ENCODE peak calls at places on chromosomes 6 and 20, in seven cellular contexts. C is fibroblast of mammary gland, R is HFF-Myc, P is endothelial cell, A is thoracic aorta, X is epithelial cell of esophagus, S is astrocyte. U is an unnamed sample.

GRCh38 chr20:37571033-37571432 is 43.4 kb upstream of the BLCAP start:
- DNase-seq in C (no peak), R (no peak), P (no peak), A (no peak), X (no peak), S (no peak), U (no peak)

GRCh38 chr6:100574836-100575235 is 110.1 kb upstream of the SIM1 start:
- DNase-seq in C (no peak), R (no peak), P (no peak), A (no peak), X (no peak), S (no peak), U (no peak)

GRCh38 chr6:161694995-161695394 is 421.1 kb upstream of the AGPAT4 start:
- DNase-seq in C (peak), R (peak), P (no peak), A (no peak), X (peak), S (peak), U (no peak)

GRCh38 chr6:35304299-35304698 is 6.7 kb downstream of the DEF6 start:
- DNase-seq in C (no peak), R (no peak), P (no peak), A (no peak), X (no peak), S (no peak), U (no peak)

GRCh38 chr20:5714261-5715041 is 35.8 kb upstream of the SHLD1 start:
- DNase-seq in C (no peak), R (no peak), P (peak), A (no peak), X (no peak), S (no peak), U (no peak)

GRCh38 chr20:21118782-21119181 is 7.1 kb upstream of the KIZ start:
- DNase-seq in C (no peak), R (no peak), P (no peak), A (no peak), X (no peak), S (no peak), U (no peak)

GRCh38 chr6:106557837-106558236 is 71.5 kb downstream of the RTN4IP1 start:
- DNase-seq in C (peak), R (no peak), P (no peak), A (no peak), X (peak), S (no peak), U (no peak)

GRCh38 chr6:158938811-158939254 is 61.2 kb downstream of the RSPH3 start:
- DNase-seq in C (peak), R (no peak), P (no peak), A (no peak), X (peak), S (no peak), U (no peak)

GRCh38 chr6:43355862-43356590 is 13.4 kb downstream of the ZNF318 start:
- DNase-seq in C (no peak), R (no peak), P (no peak), A (no peak), X (peak), S (no peak), U (no peak)

GRCh38 chr6:165245287-165245686 is 64.1 kb downstream of the C6orf118 start:
- DNase-seq in C (peak), R (no peak), P (no peak), A (no peak), X (peak), S (peak), U (no peak)

GRCh38 chr6:167219967-167220512 is 62.3 kb upstream of the GPR31 start:
- DNase-seq in C (no peak), R (no peak), P (no peak), A (no peak), X (no peak), S (no peak), U (no peak)

GRCh38 chr6:21102201-21102600 is 491.4 kb upstream of the SOX4 start:
- DNase-seq in C (no peak), R (no peak), P (no peak), A (no peak), X (no peak), S (no peak), U (no peak)

GRCh38 chr6:153090241-153090930 is 40.7 kb downstream of the RGS17 start:
- DNase-seq in C (peak), R (peak), P (no peak), A (no peak), X (peak), S (peak), U (no peak)

GRCh38 chr6:82761674-82762345 is 303.8 kb downstream of the UBE3D start:
- DNase-seq in C (peak), R (no peak), P (no peak), A (no peak), X (no peak), S (no peak), U (no peak)

GRCh38 chr6:93164781-93165180 is 254.6 kb downstream of the EPHA7 start:
- DNase-seq in C (no peak), R (no peak), P (no peak), A (no peak), X (no peak), S (peak), U (no peak)

GRCh38 chr6:11492444-11493300 is 44.9 kb upstream of the TMEM170B start:
- DNase-seq in C (peak), R (peak), P (no peak), A (no peak), X (no peak), S (peak), U (no peak)

GRCh38 chr20:25486377-25486776 is 78.9 kb downstream of the GINS1 start:
- DNase-seq in C (peak), R (peak), P (no peak), A (no peak), X (no peak), S (no peak), U (no peak)
- TF ChIP-seq CTCF in C (no peak), R (no peak), P (no peak), A (no peak), X (no peak), S (no peak), U (no peak)

GRCh38 chr6:30747300-30747687 is 2.9 kb upstream of the IER3 start:
- DNase-seq in C (no peak), R (no peak), P (no peak), A (no peak), X (peak), S (no peak), U (no peak)
- TF ChIP-seq CTCF in C (no peak), R (no peak), P (no peak), A (no peak), X (no peak), S (no peak), U (no peak)

GRCh38 chr6:15874351-15874750 is 211.5 kb upstream of the DTNBP1 start:
- DNase-seq in C (no peak), R (no peak), P (no peak), A (no peak), X (no peak), S (no peak), U (no peak)
- TF ChIP-seq CTCF in C (no peak), R (no peak), P (no peak), A (no peak), X (no peak), S (no peak), U (no peak)

GRCh38 chr20:6829510-6830116 is 62.1 kb downstream of the BMP2 start:
- DNase-seq in C (peak), R (no peak), P (no peak), A (no peak), X (peak), S (no peak), U (no peak)

GRCh38 chr20:6832811-6833210 is 65.3 kb downstream of the BMP2 start:
- DNase-seq in C (no peak), R (no peak), P (no peak), A (no peak), X (no peak), S (no peak), U (no peak)

GRCh38 chr20:6827472-6827871 is 60.0 kb downstream of the BMP2 start:
- DNase-seq in C (no peak), R (no peak), P (no peak), A (no peak), X (peak), S (no peak), U (no peak)

GRCh38 chr20:6831461-6831860 is 64.0 kb downstream of the BMP2 start:
- DNase-seq in C (no peak), R (no peak), P (no peak), A (no peak), X (peak), S (no peak), U (no peak)

DNA sequence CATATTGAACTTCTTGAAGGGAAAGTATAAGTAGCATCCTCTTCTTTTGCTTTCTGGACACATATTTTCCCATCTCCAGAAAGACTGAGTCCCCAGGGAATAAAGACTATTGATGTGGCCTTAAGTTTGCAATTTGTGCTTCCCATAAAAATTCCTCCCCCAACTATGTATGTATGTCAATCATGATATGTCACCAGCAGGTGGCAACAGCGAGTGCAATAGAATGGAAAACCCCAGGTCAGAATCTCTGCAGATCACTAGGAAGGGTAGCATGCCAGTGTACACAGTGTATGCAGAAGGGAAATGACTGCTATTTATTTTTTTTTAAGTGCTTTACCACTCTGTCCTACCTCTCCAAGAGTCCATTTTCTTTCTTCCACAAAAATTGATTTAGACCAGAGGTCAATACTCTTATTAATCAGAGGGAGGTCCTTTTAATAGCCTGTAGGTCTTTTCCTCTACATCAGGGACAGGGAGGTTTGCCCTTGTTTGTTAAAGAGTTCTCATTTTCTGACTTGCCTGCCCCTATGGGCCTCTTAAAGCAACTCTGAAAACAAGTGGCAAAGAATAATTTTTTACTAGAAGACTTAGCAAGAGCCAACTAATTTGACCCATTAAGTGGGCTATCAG is 61.4 kb downstream of the BMP2 start:
- DNase-seq in C (peak), R (peak), P (peak), A (peak), X (peak), S (peak), U (peak)
- TF ChIP-seq CTCF in C (peak), R (peak), P (peak), A (peak), X (peak), S (peak), U (peak)

GRCh38 chr6:37382954-37383353 is 29.2 kb downstream of the RNF8 start:
- DNase-seq in C (no peak), R (no peak), P (no peak), A (no peak), X (no peak), S (no peak), U (no peak)
- TF ChIP-seq CTCF in C (no peak), R (no peak), P (no peak), A (no peak), X (no peak), S (no peak), U (no peak)

U was measured in neural crest cell.